ENCODE peak calls at places on chromosomes 1 and 21, in ten cellular contexts. G, M, J, R, H, I, L, D, W and B are unnamed samples.
A peak's percentile ranks its signal among the peaks of the same experiment; 100 is the strongest.

GRCh38 chr21:45136500-45136899 is 62.1 kb downstream of the ADARB1 start:
- DNase-seq in G (no peak), M (no peak), J (no peak), R (no peak), H (no peak), I (no peak), L (no peak), D (no peak), W (no peak), B (no peak)

GRCh38 chr1:93814795-93815737 is 63.9 kb downstream of the DNTTIP2 start:
- DNase-seq in G (no peak), M (no peak), J (no peak), R (no peak), H (no peak), I (no peak), L (no peak), D (no peak), W (no peak), B (no peak)

GRCh38 chr1:183075861-183076260 is 52.6 kb downstream of the LAMC1 start:
- DNase-seq in G (no peak), M (no peak), J (no peak), R (no peak), H (no peak), I (no peak), L (no peak), D (no peak), W (no peak), B (no peak)

GRCh38 chr1:108692724-108693655 is 880 bp downstream of the PRPF38B start:
- DNase-seq in G (no peak), M (peak; percentile 58), J (peak; percentile 48), R (peak; percentile 57), H (peak; percentile 76), I (peak; percentile 45), L (peak; percentile 80), D (no peak), W (peak; percentile 56), B (peak; percentile 89)

GRCh38 chr1:1045129-1045528 is 25.2 kb downstream of the AGRN start:
- DNase-seq in G (no peak), M (no peak), J (no peak), R (no peak), H (no peak), I (no peak), L (no peak), D (no peak), W (no peak), B (no peak)

GRCh38 chr1:18262726-18263125 is 155.1 kb downstream of the IGSF21 start:
- DNase-seq in G (no peak), M (no peak), J (no peak), R (no peak), H (no peak), I (no peak), L (no peak), D (no peak), W (no peak), B (no peak)

GRCh38 chr1:10495942-10496341 is 21.2 kb downstream of the PEX14 start:
- DNase-seq in G (no peak), M (no peak), J (no peak), R (no peak), H (no peak), I (peak; percentile 49), L (no peak), D (no peak), W (no peak), B (no peak)

GRCh38 chr1:219416598-219417238 is 196.2 kb downstream of the ZC3H11B start:
- DNase-seq in G (no peak), M (peak; percentile 0), J (peak; percentile 78), R (peak; percentile 78), H (peak; percentile 61), I (peak; percentile 45), L (peak; percentile 39), D (no peak), W (no peak), B (no peak)

GRCh38 chr1:99860703-99861102 is 10.5 kb downstream of the AGL start:
- DNase-seq in G (no peak), M (no peak), J (no peak), R (no peak), H (no peak), I (no peak), L (no peak), D (no peak), W (no peak), B (no peak)

GRCh38 chr1:41494351-41495170 is 10.1 kb upstream of the EDN2 start:
- DNase-seq in G (no peak), M (no peak), J (no peak), R (no peak), H (no peak), I (no peak), L (no peak), D (no peak), W (no peak), B (no peak)

GRCh38 chr1:169363046-169363756 is 4.4 kb downstream of the NME7 start:
- DNase-seq in G (peak; percentile 92), M (no peak), J (no peak), R (no peak), H (no peak), I (no peak), L (peak; percentile 41), D (no peak), W (no peak), B (no peak)

GRCh38 chr1:82632164-82632563 is 831.4 kb downstream of the ADGRL2 start:
- DNase-seq in G (no peak), M (no peak), J (no peak), R (no peak), H (no peak), I (no peak), L (no peak), D (no peak), W (no peak), B (no peak)

GRCh38 chr21:38613686-38614085 is 115.4 kb upstream of the ERG start:
- DNase-seq in G (no peak), M (no peak), J (no peak), R (no peak), H (no peak), I (no peak), L (no peak), D (no peak), W (no peak), B (no peak)

GRCh38 chr1:240310226-240310925 is 218.7 kb downstream of the FMN2 start:
- DNase-seq in G (peak; percentile 52), M (no peak), J (no peak), R (peak; percentile 36), H (no peak), I (no peak), L (no peak), D (no peak), W (peak; percentile 42), B (no peak)

GRCh38 chr1:61097326-61097725 is 15.0 kb downstream of the NFIA start:
- DNase-seq in G (peak; percentile 45), M (no peak), J (no peak), R (no peak), H (no peak), I (no peak), L (no peak), D (no peak), W (peak; percentile 68), B (no peak)

GRCh38 chr1:150535511-150536281 is 13.5 kb upstream of the ADAMTSL4 start:
- DNase-seq in G (no peak), M (no peak), J (no peak), R (no peak), H (peak; percentile 6), I (no peak), L (no peak), D (no peak), W (no peak), B (no peak)

GRCh38 chr1:89995595-89996397 is 886 bp downstream of the ZNF326 start:
- DNase-seq in G (no peak), M (no peak), J (no peak), R (no peak), H (no peak), I (no peak), L (no peak), D (no peak), W (no peak), B (no peak)

GRCh38 chr1:229186373-229187056 is 84.4 kb upstream of the RAB4A start:
- DNase-seq in G (no peak), M (no peak), J (no peak), R (no peak), H (no peak), I (no peak), L (peak; percentile 32), D (no peak), W (no peak), B (no peak)

GRCh38 chr1:32798191-32798590 is 19.0 kb downstream of the YARS1 start:
- DNase-seq in G (peak; percentile 75), M (no peak), J (no peak), R (no peak), H (no peak), I (no peak), L (no peak), D (no peak), W (no peak), B (no peak)

GRCh38 chr1:210915890-210916507 is 217.9 kb downstream of the KCNH1 start:
- DNase-seq in G (no peak), M (no peak), J (no peak), R (no peak), H (no peak), I (no peak), L (no peak), D (no peak), W (no peak), B (no peak)

GRCh38 chr1:56330400-56331026 is 248.8 kb downstream of the PLPP3 start:
- DNase-seq in G (peak; percentile 35), M (no peak), J (no peak), R (no peak), H (peak; percentile 45), I (no peak), L (no peak), D (no peak), W (peak; percentile 26), B (no peak)

GRCh38 chr1:157091668-157092273 is 7.8 kb downstream of the ETV3L start:
- DNase-seq in G (no peak), M (no peak), J (no peak), R (no peak), H (no peak), I (no peak), L (no peak), D (no peak), W (no peak), B (no peak)